ENCODE peak calls at places on chromosomes 11 and 22, in ten cellular contexts. M, N, S, O, D, E, L, Z, K and B are unnamed samples.

GRCh38 chr11:2718817-2719438 is 19.1 kb upstream of the KCNQ1OT1 start:
- DNase-seq in M (peak), N (no peak), S (no peak), O (no peak), D (no peak), E (no peak), L (no peak), Z (no peak), K (no peak), B (no peak)

GRCh38 chr11:3004481-3004880 is 12.4 kb upstream of the NAP1L4 start:
- DNase-seq in M (no peak), N (no peak), S (no peak), O (no peak), D (no peak), E (no peak), L (no peak), Z (no peak), K (no peak), B (no peak)

GRCh38 chr22:23256986-23257888 is 76.9 kb downstream of the BCR start:
- DNase-seq in M (no peak), N (peak), S (peak), O (no peak), D (no peak), E (peak), L (peak), Z (no peak), K (no peak), B (no peak)

GRCh38 chr11:133012803-133013202 is 519.5 kb downstream of the OPCML start:
- DNase-seq in M (no peak), N (no peak), S (no peak), O (no peak), D (no peak), E (no peak), L (no peak), Z (no peak), K (no peak), B (no peak)

GRCh38 chr11:2772544-2773031 is 72.8 kb upstream of the KCNQ1OT1 start:
- DNase-seq in M (no peak), N (no peak), S (peak), O (no peak), D (no peak), E (no peak), L (no peak), Z (peak), K (peak), B (no peak)

GRCh38 chr22:19981171-19981960 is 35.3 kb downstream of the ARVCF start:
- DNase-seq in M (no peak), N (no peak), S (no peak), O (no peak), D (no peak), E (no peak), L (no peak), Z (no peak), K (no peak), B (no peak)

GRCh38 chr11:116813781-116814471 is 9.2 kb downstream of the APOA4 start:
- DNase-seq in M (no peak), N (no peak), S (no peak), O (peak), D (no peak), E (no peak), L (no peak), Z (no peak), K (no peak), B (no peak)

GRCh38 chr11:110522456-110522855 is 92.7 kb downstream of the FDX1 start:
- DNase-seq in M (no peak), N (no peak), S (no peak), O (no peak), D (no peak), E (no peak), L (no peak), Z (no peak), K (no peak), B (no peak)

GRCh38 chr22:33057363-33057995 is 702 bp downstream of the SYN3 start:
- DNase-seq in M (peak), N (no peak), S (no peak), O (no peak), D (no peak), E (no peak), L (no peak), Z (no peak), K (no peak), B (no peak)

GRCh38 chr11:36251716-36252307 is 37.4 kb downstream of the COMMD9 start:
- DNase-seq in M (peak), N (no peak), S (no peak), O (no peak), D (no peak), E (no peak), L (no peak), Z (no peak), K (no peak), B (no peak)

GRCh38 chr11:74373382-74373781 is 24.9 kb downstream of the PGM2L1 start:
- DNase-seq in M (no peak), N (no peak), S (no peak), O (no peak), D (no peak), E (no peak), L (no peak), Z (no peak), K (no peak), B (no peak)

GRCh38 chr22:32858121-32858703 is 56.7 kb downstream of the TIMP3 start:
- DNase-seq in M (no peak), N (no peak), S (no peak), O (no peak), D (no peak), E (no peak), L (no peak), Z (no peak), K (no peak), B (no peak)

GRCh38 chr11:3052109-3052479 is 5.1 kb downstream of the CARS1 start:
- DNase-seq in M (no peak), N (no peak), S (no peak), O (no peak), D (no peak), E (no peak), L (no peak), Z (no peak), K (no peak), B (no peak)

GRCh38 chr11:36455658-36456111 is 54.4 kb downstream of the TRAF6 start:
- DNase-seq in M (peak), N (peak), S (peak), O (no peak), D (peak), E (peak), L (peak), Z (peak), K (no peak), B (peak)

GRCh38 chr22:41048791-41049717 is 43.3 kb upstream of the EP300 start:
- DNase-seq in M (peak), N (no peak), S (peak), O (peak), D (peak), E (peak), L (peak), Z (peak), K (no peak), B (peak)

GRCh38 chr11:95398437-95399112 is 167.6 kb upstream of the SESN3 start:
- DNase-seq in M (no peak), N (no peak), S (no peak), O (no peak), D (no peak), E (peak), L (no peak), Z (no peak), K (no peak), B (no peak)

GRCh38 chr11:76863196-76863777 is 2.6 kb downstream of the ACER3 start:
- DNase-seq in M (no peak), N (no peak), S (no peak), O (no peak), D (no peak), E (no peak), L (no peak), Z (no peak), K (no peak), B (no peak)

GRCh38 chr11:62538470-62539237 is 8.0 kb downstream of the AHNAK start:
- DNase-seq in M (no peak), N (no peak), S (no peak), O (no peak), D (no peak), E (no peak), L (no peak), Z (peak), K (peak), B (no peak)

GRCh38 chr11:83641511-83641910 is 355.3 kb upstream of the CCDC90B start:
- DNase-seq in M (peak), N (no peak), S (peak), O (no peak), D (no peak), E (peak), L (peak), Z (no peak), K (no peak), B (no peak)

GRCh38 chr11:65445101-65445603 is 22.6 kb downstream of the NEAT1 start:
- DNase-seq in M (no peak), N (no peak), S (no peak), O (no peak), D (no peak), E (peak), L (no peak), Z (no peak), K (no peak), B (no peak)

GRCh38 chr11:73972620-73973449 is 9.8 kb downstream of the UCP2 start:
- DNase-seq in M (no peak), N (no peak), S (no peak), O (no peak), D (no peak), E (no peak), L (no peak), Z (no peak), K (no peak), B (no peak)

GRCh38 chr22:36465232-36466021 is 16.0 kb downstream of the TXN2 start:
- DNase-seq in M (no peak), N (peak), S (peak), O (peak), D (peak), E (peak), L (no peak), Z (peak), K (no peak), B (no peak)

GRCh38 chr11:69524991-69525411 is 43.5 kb downstream of the LINC01488 start:
- DNase-seq in M (no peak), N (no peak), S (no peak), O (no peak), D (no peak), E (no peak), L (no peak), Z (no peak), K (no peak), B (no peak)

GRCh38 chr11:114073506-114074381 is 14.2 kb downstream of the ZBTB16 start:
- DNase-seq in M (peak), N (no peak), S (no peak), O (no peak), D (no peak), E (no peak), L (no peak), Z (no peak), K (no peak), B (no peak)

GRCh38 chr22:22103078-22103593 is 120.5 kb upstream of the TOP3B start:
- DNase-seq in M (peak), N (no peak), S (no peak), O (no peak), D (no peak), E (no peak), L (no peak), Z (no peak), K (no peak), B (peak)

GRCh38 chr22:41445171-41446056 is 1.2 kb downstream of the TOB2 start:
- DNase-seq in M (peak), N (no peak), S (no peak), O (no peak), D (no peak), E (no peak), L (no peak), Z (no peak), K (peak), B (peak)

GRCh38 chr11:29616611-29617010 is 400.2 kb downstream of the KCNA4 start:
- DNase-seq in M (no peak), N (no peak), S (no peak), O (no peak), D (peak), E (peak), L (no peak), Z (no peak), K (no peak), B (no peak)

GRCh38 chr11:78830277-78830676 is 255.6 kb upstream of the NARS2 start:
- DNase-seq in M (no peak), N (no peak), S (no peak), O (no peak), D (no peak), E (no peak), L (no peak), Z (no peak), K (no peak), B (peak)

GRCh38 chr11:118744001-118744400 is 47.0 kb downstream of the DDX6 start:
- DNase-seq in M (no peak), N (no peak), S (peak), O (no peak), D (no peak), E (no peak), L (peak), Z (no peak), K (no peak), B (no peak)

GRCh38 chr11:27934830-27935145 is 173.2 kb downstream of the KIF18A start:
- DNase-seq in M (no peak), N (no peak), S (peak), O (no peak), D (peak), E (peak), L (peak), Z (peak), K (no peak), B (no peak)

GRCh38 chr11:65663634-65664200 is 1.0 kb upstream of the RELA start:
- DNase-seq in M (peak), N (no peak), S (peak), O (no peak), D (no peak), E (peak), L (peak), Z (peak), K (peak), B (peak)

GRCh38 chr11:75264971-75265370 is 24.4 kb downstream of the TPBGL start:
- DNase-seq in M (no peak), N (peak), S (no peak), O (no peak), D (no peak), E (no peak), L (no peak), Z (no peak), K (no peak), B (no peak)

GRCh38 chr11:2569321-2569721 is 124.5 kb downstream of the KCNQ1 start:
- DNase-seq in M (no peak), N (no peak), S (peak), O (no peak), D (no peak), E (no peak), L (peak), Z (no peak), K (no peak), B (no peak)

GRCh38 chr11:86571273-86571948 is 101.0 kb downstream of the ME3 start:
- DNase-seq in M (peak), N (no peak), S (no peak), O (peak), D (no peak), E (no peak), L (no peak), Z (peak), K (no peak), B (peak)
- TF ChIP-seq CTCF in M (peak), N (no peak), S (peak), O (peak), D (peak), E (peak), L (peak), Z (peak), K (no peak), B (peak)

GRCh38 chr22:42695294-42695693 is 25.4 kb downstream of the A4GALT start:
- DNase-seq in M (no peak), N (no peak), S (no peak), O (no peak), D (no peak), E (no peak), L (no peak), Z (no peak), K (peak), B (no peak)

GRCh38 chr22:42691440-42691839 is 29.2 kb downstream of the A4GALT start:
- DNase-seq in M (no peak), N (no peak), S (no peak), O (no peak), D (no peak), E (no peak), L (no peak), Z (no peak), K (peak), B (no peak)

GRCh38 chr22:42693763-42694683 is 26.6 kb downstream of the A4GALT start:
- DNase-seq in M (no peak), N (no peak), S (no peak), O (no peak), D (no peak), E (no peak), L (no peak), Z (no peak), K (peak), B (no peak)

GRCh38 chr22:42693055-42693762 is 27.5 kb downstream of the A4GALT start:
- DNase-seq in M (no peak), N (no peak), S (no peak), O (no peak), D (no peak), E (no peak), L (no peak), Z (no peak), K (peak), B (no peak)

GRCh38 chr22:42692239-42693054 is 28.2 kb downstream of the A4GALT start:
- DNase-seq in M (no peak), N (no peak), S (no peak), O (no peak), D (no peak), E (no peak), L (no peak), Z (no peak), K (peak), B (no peak)
- TF ChIP-seq CTCF in M (no peak), N (no peak), S (no peak), O (peak), D (no peak), E (no peak), L (no peak), Z (no peak), K (no peak), B (no peak)

DNA sequence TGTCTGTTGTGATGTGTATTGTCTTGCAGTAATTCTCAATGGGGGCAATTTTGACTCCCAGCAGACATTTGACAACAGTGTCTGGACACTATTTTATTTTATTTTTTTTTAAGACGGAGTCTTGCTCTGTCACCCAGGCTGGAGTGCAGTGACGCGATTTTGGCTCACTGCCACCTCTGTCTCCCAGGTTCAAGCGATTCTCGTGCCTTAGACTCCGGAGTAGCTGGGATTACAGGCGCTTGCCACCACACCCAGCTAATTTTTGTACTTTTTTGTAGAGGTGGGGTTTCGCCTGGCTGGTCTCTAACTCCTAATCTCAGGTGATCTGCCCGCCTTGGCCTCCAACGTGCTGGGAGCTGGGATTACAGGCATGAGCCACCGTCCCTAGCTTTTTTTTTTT is 1.4 kb downstream of the RPS6KB2 start:
- DNase-seq in M (no peak), N (no peak), S (no peak), O (no peak), D (no peak), E (no peak), L (no peak), Z (no peak), K (no peak), B (no peak)
- TF ChIP-seq CTCF in M (no peak), N (no peak), S (no peak), O (no peak), D (no peak), E (no peak), L (no peak), Z (no peak), K (no peak), B (no peak)

GRCh38 chr11:18907391-18907790 is 31.8 kb downstream of the MRGPRX1 start:
- DNase-seq in M (no peak), N (no peak), S (no peak), O (no peak), D (no peak), E (no peak), L (no peak), Z (no peak), K (no peak), B (no peak)

DNA sequence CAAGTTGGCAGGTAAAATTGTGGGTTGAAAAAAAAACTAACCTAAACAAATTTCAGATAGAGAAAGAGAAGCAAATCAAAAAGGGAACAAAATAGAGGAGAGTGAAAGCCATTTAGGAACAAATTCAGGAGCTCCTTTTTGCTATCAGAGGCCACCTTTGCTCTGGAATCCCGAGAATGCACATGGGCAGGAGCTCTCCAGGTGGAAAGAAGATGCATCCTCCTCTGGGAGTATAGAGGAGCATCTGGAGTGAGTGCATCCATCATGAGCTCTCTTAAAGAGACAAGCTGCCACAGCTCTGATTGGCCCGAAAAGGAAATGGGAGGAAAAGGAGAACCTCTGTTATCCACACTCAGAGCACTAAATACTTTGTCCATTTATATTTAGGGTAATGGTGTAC is 26.3 kb downstream of the MRGPRX1 start:
- DNase-seq in M (no peak), N (no peak), S (no peak), O (no peak), D (no peak), E (no peak), L (no peak), Z (no peak), K (no peak), B (no peak)
- TF ChIP-seq CTCF in M (no peak), N (no peak), S (no peak), O (no peak), D (no peak), E (no peak), L (no peak), Z (no peak), K (no peak), B (no peak)

DNA sequence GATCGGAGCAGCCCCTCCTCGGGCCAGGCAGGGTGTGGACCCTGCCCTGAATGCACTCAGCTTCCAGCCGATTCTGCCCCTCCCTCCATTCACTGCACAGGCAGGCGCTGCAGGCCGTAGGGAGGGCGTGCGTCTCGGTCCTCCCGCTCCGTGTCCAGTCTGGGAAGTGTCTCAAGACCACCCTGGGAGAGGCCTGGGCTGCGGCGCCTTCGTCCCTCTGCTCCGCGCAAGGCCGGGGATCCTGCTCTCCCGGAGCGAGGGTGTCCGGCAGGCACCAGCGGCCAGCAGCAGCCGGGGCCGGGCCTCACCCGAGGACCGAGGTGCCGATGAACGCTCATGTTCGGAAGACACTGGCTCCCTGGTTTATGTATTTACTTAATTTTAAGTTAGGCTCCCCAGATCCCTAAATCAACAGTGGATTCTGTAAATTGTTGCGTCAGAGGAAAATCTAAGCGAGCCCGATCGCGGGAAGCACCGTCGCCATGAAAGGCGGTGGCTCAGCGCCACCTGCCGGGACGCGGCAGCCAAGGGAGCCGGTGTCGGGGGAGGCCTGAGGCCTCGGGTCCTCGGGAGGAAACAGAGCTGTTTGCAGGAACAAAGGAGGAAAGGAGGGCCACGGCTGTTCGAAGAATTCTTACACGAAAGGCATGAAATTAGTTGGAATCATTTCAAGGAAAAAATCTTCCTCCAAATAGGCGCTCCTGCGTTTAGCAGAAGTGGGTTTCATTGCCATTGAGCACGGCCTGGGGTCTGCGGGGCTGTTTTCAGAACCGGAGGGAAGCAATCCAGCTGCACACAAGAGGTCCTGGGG is 195.3 kb downstream of the BRD1 start:
- DNase-seq in M (peak), N (no peak), S (peak), O (peak), D (peak), E (peak), L (no peak), Z (peak), K (peak), B (peak)
- TF ChIP-seq CTCF in M (peak), N (no peak), S (peak), O (peak), D (peak), E (peak), L (peak), Z (peak), K (peak), B (peak)

DNA sequence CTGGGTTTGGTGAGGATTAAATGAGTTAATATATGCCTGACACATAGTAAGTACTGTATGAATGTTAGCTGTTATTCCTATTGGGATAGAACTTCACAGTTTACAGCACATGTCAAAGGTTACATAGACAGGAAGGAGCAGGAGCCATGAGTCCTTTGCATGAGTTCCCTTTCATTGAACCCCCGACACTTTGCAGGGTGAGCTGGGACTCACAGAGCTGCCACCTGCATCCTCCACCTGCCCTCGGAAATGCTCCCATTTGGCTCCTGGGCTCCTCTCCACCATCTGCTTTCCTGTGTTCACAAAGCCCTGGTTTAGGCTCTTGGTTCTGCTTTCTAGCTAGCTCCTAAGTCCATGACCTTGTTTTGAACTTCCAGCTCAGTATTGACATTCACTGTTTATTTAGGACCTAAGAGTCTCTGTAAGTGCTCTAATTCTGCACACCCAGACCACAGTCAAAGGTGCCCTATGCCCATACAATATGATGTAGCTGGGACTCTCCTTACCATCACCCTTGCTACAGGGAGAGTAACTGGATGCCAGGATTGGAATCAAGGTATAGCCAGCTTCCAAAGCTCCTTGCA is 61.5 kb downstream of the CSNK2A3 start:
- DNase-seq in M (no peak), N (no peak), S (no peak), O (peak), D (no peak), E (no peak), L (no peak), Z (no peak), K (no peak), B (no peak)
- TF ChIP-seq CTCF in M (no peak), N (no peak), S (no peak), O (no peak), D (no peak), E (no peak), L (no peak), Z (no peak), K (no peak), B (no peak)